ENCODE peak calls at places on chromosomes 2 and 18, in nine cellular contexts. Y is iPS-NIHi11; E is stimulated activated CD4-positive, alpha-beta T cell treated with anti-CD3 and anti-CD28 coated beads, Interleukin-15, amount 100 ng/mL, for 1 hour; X is heart right ventricle; Z is A172; D is cerebellar nuclear complex; A is astrocyte; P is right lobe of liver; W is GM23248. J is an unnamed sample.

GRCh38 chr2:10658041-10658913 is 31.5 kb downstream of the NOL10 start:
- DNase-seq in Z (peak; percentile 90), W (peak; percentile 73), D (no peak), A (peak; percentile 91), X (no peak), P (no peak), Y (no peak), E (no peak), J (peak; percentile 90)

GRCh38 chr2:225104321-225104720 is 62.1 kb upstream of the DOCK10 start:
- DNase-seq in Y (no peak), X (no peak), Z (no peak), E (no peak), P (no peak), A (no peak), D (no peak), W (peak; percentile 21), J (no peak)

GRCh38 chr2:64277101-64277849 is 133.1 kb upstream of the PELI1 start:
- DNase-seq in E (no peak), A (peak; percentile 45), D (no peak), X (no peak), Y (no peak), W (peak; percentile 26), Z (peak; percentile 28), P (no peak), J (peak; percentile 14)

GRCh38 chr18:13376841-13377351 is 158.3 kb downstream of the LDLRAD4 start:
- DNase-seq in E (peak; percentile 42), P (no peak), X (no peak), Z (no peak), D (no peak), W (no peak), A (no peak), Y (no peak), J (no peak)

GRCh38 chr18:37409870-37410269 is 155.7 kb downstream of the CELF4 start:
- DNase-seq in W (no peak), Y (no peak), E (no peak), X (no peak), A (no peak), D (no peak), P (no peak), Z (no peak), J (no peak)

GRCh38 chr18:49628993-49629795 is 67.3 kb downstream of the LIPG start:
- DNase-seq in X (no peak), Z (no peak), W (no peak), P (peak; percentile 88), A (no peak), E (no peak), D (peak; percentile 36), Y (no peak), J (no peak)

GRCh38 chr2:10601866-10602566 is 87.8 kb downstream of the NOL10 start:
- DNase-seq in D (no peak), W (no peak), E (no peak), Y (no peak), X (no peak), P (no peak), A (no peak), Z (no peak), J (no peak)

GRCh38 chr18:51630706-51631105 is 433.2 kb upstream of the MEX3C start:
- DNase-seq in Y (no peak), D (no peak), E (no peak), P (no peak), W (no peak), X (no peak), Z (no peak), A (no peak), J (no peak)

GRCh38 chr2:231663458-231664290 is 44.7 kb upstream of the PTMA start:
- DNase-seq in E (no peak), A (no peak), X (no peak), D (no peak), Y (no peak), Z (no peak), W (no peak), P (no peak), J (no peak)

GRCh38 chr18:65762556-65762955 is 11.7 kb downstream of the CDH7 start:
- DNase-seq in D (no peak), X (no peak), P (no peak), E (no peak), A (no peak), W (no peak), Z (no peak), Y (no peak), J (no peak)

GRCh38 chr2:67268806-67269205 is 128.3 kb upstream of the ETAA1 start:
- DNase-seq in W (peak; percentile 78), P (no peak), E (no peak), Z (peak; percentile 53), A (peak; percentile 68), X (no peak), Y (no peak), D (no peak), J (peak; percentile 22)